ENCODE peak calls at places on chromosomes 16 and 17, in six cellular contexts. V is K562, G is HepG2, W is SK-N-SH, L is GM12878, E is H1. X is an unnamed sample.

GRCh38 chr17:63601439-63602371 is 1.0 kb downstream of the TACO1 start:
- DNase-seq in V (peak; percentile 29), G (peak; percentile 79), W (no peak), L (no peak), E (no peak), X (no peak)

GRCh38 chr17:82388223-82388921 is 16.8 kb downstream of the UTS2R start:
- DNase-seq in V (peak; percentile 56), G (peak; percentile 55), W (peak; percentile 63), L (no peak), E (no peak), X (no peak)

GRCh38 chr17:76304226-76305134 is 3.6 kb downstream of the QRICH2 start:
- DNase-seq in V (no peak), G (no peak), W (peak; percentile 38), L (no peak), E (no peak), X (no peak)

GRCh38 chr17:60527701-60528100 is 1.7 kb upstream of the APPBP2 start:
- DNase-seq in V (no peak), G (no peak), W (no peak), L (no peak), E (no peak), X (no peak)

GRCh38 chr17:1769826-1770477 is 8.1 kb downstream of the SERPINF1 start:
- DNase-seq in V (no peak), G (peak; percentile 95), W (no peak), L (no peak), E (no peak), X (no peak)

GRCh38 chr16:66263168-66263972 is 103.1 kb upstream of the CDH5 start:
- DNase-seq in V (no peak), G (no peak), W (no peak), L (no peak), E (no peak), X (no peak)

GRCh38 chr16:64627781-64628180 is 494.1 kb downstream of the CDH11 start:
- DNase-seq in V (no peak), G (no peak), W (no peak), L (no peak), E (no peak), X (no peak)

GRCh38 chr16:83953796-83954576 is 946 bp downstream of the OSGIN1 start:
- DNase-seq in V (peak; percentile 69), G (peak; percentile 73), W (no peak), L (no peak), E (no peak), X (peak; percentile 72)

GRCh38 chr17:9817086-9817485 is 4.8 kb downstream of the GSG1L2 start:
- DNase-seq in V (no peak), G (no peak), W (peak; percentile 17), L (no peak), E (peak; percentile 3), X (peak; percentile 61)

GRCh38 chr16:56916571-56917403 is 15.2 kb upstream of the HERPUD1 start:
- DNase-seq in V (no peak), G (no peak), W (no peak), L (peak; percentile 77), E (no peak), X (no peak)

GRCh38 chr17:2700491-2701141 is 10.9 kb downstream of the CLUH start:
- DNase-seq in V (no peak), G (no peak), W (peak; percentile 24), L (no peak), E (no peak), X (no peak)

GRCh38 chr16:86516618-86517003 is 6.3 kb downstream of the FOXF1 start:
- DNase-seq in V (no peak), G (no peak), W (no peak), L (no peak), E (no peak), X (no peak)

GRCh38 chr16:65406076-65406475 is 284.2 kb upstream of the CDH11 start:
- DNase-seq in V (no peak), G (no peak), W (peak; percentile 7), L (no peak), E (no peak), X (no peak)

GRCh38 chr16:70576431-70577255 is 53.0 kb downstream of the SF3B3 start:
- DNase-seq in V (no peak), G (peak; percentile 28), W (no peak), L (peak; percentile 62), E (no peak), X (no peak)
- TF ChIP-seq JUND in V (no peak), G (no peak), W (no peak), L (no peak), E (no peak), X (peak; percentile 20)

DNA sequence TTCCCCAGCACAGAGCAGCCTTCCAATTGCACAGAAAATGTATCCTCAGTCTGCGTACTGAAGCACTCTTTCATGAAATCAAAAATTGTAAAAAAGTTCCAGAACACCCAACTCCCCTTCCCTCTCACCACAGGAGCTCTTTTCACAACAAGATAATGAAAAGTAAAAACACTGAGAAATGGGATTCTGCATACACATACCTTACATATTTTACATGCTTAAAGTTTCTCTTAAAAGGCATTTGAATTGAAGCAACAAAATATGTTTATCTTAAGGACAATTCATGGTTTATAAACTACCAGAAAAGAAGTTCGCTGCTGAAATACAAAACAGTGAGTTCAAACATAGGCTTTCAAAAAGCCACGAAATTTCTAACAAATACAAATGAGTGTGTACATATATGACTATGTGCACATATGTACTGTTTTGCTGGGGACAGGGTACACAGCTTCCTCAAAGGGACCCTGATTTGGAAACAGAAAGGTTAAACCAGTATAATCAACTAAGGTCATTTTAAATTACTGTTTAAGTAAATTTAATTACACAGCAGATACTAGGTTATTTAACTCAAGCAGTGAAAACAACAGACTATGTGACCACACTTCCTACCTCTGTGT is 33.8 kb downstream of the COG1 start:
- DNase-seq in V (no peak), G (peak; percentile 18), W (no peak), L (no peak), E (no peak), X (no peak)
- H4K20me1 ChIP-seq in V (peaks cover 16% of the 10 kb centered on the region), G (no peaks in the 10 kb centered on the region), W (peaks cover 39% of the 10 kb centered on the region), L (no peaks in the 10 kb centered on the region), E (peaks cover 2% of the 10 kb centered on the region), X (peaks cover 6% of the 10 kb centered on the region)

DNA sequence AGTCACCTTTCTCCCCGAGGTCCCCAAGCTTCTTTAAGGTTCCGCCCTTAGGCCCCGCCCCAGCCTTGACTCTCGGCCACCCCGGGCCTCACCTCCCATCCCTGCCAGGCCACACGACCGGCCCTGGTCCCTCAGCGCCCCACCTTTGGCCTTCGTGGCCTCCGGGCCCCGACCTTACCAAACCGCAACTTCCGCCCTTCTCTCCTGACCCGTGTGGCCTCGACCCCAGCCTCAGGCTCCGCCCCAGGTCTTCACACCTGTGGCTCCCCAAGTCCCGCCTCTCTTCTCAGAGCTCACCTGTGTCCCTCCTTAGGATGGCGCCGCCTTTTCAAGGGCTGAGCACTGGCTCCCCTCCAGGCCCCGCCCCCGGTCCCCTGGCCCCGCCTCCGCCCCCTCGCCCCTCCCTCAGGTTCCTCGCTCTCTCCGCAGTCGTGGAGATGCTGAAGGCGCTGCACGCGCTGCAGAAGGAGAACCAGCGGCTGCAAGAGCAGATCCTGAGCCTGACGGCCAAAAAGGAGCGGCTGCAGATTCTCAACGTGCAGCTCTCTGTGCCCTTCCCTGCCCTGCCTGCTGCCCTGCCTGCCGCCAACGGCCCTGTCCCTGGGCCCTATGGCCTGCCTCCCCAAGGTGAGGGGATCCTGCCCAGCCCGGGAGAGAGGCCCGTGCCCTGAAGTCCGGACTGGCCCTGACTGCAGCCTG is 10.0 kb upstream of the CISD3 start:
- DNase-seq in V (peak; percentile 81), G (no peak), W (peak; percentile 74), L (no peak), E (peak; percentile 50), X (no peak)
- TF ChIP-seq JUND in V (no peak), G (no peak), W (no peak), L (no peak), E (no peak), X (no peak)

DNA sequence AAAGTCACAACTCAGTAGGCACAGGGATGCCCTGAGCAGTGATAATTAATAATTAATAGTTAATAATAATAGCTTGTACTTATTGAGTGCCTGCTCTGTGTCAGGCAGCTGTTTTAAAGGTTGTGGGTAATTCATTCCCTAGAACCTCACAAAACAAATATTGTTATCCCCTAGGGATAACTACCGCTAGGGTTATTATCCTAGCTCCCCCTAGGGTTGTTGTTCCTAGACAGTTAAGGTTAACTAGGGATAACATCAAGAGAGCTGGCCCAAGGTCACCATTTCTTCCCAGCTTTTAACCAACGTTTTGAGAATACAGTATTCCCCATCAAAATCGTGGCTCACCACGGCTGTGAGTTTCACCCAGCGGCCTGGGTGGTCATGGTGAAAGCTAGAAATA is 180.1 kb downstream of the PRKCB start:
- DNase-seq in V (no peak), G (no peak), W (no peak), L (no peak), E (no peak), X (no peak)
- H4K20me1 ChIP-seq in V (no peaks in the 10 kb centered on the region), G (no peaks in the 10 kb centered on the region), W (no peaks in the 10 kb centered on the region), L (no peaks in the 10 kb centered on the region), E (no peaks in the 10 kb centered on the region), X (no peaks in the 10 kb centered on the region)

DNA sequence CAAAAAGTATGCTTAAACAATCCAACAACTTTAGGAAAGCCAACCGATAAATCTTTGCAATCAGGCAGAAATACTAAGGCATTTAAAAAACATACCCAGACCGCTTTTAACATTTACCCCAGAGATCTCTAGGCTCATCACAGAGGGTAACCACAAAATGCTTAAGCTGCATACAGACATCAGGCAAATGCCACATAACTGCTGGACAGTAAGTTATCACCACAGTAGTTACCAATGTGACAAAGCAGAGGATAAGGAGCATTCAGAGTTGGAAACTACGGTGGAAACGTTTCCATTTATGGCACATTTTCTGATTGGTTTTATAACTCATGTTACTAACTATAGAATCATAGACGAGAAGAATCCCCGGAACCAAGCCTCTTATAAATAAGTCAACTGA is 77.5 kb downstream of the KANSL1 start:
- DNase-seq in V (no peak), G (no peak), W (no peak), L (no peak), E (no peak), X (no peak)
- TF ChIP-seq JUND in V (no peak), G (no peak), W (no peak), L (no peak), E (no peak), X (no peak)

DNA sequence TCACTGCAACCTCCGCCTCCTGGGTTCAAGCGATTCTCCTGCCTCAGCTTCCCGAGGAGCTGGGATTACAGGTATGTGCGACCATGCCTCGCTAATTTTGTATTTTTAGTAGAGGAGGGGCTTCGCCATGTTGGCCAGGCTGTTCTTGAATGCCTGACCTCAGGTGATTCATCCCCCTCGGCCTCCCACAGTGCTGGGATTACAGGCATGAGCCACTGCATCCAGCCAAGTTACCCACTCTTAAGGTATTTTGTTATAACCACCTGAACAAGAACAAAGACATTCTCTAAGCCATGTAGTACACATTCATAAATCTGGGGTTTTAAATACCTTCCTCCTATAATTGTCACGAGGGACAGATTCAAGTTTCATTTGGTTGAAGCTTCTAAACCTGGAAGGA is 12.3 kb upstream of the TMEM170A start:
- DNase-seq in V (no peak), G (no peak), W (no peak), L (no peak), E (no peak), X (no peak)
- H4K20me1 ChIP-seq in V (no peaks in the 10 kb centered on the region), G (no peaks in the 10 kb centered on the region), W (no peaks in the 10 kb centered on the region), L (no peaks in the 10 kb centered on the region), E (no peaks in the 10 kb centered on the region), X (no peaks in the 10 kb centered on the region)

X was measured in HCT116.